ENCODE peak calls at places on chromosomes 12 and 14, in seven cellular contexts. F is IMR-90; I is foreskin fibroblast; D is tibial artery; A is stimulated activated CD8-positive, alpha-beta memory T cell treated with anti-CD3 and anti-CD28 coated beads, Interleukin-2, amount 100 ng/mL, for 1 hour; L is brain microvascular endothelial cell; V is AG08396. G is an unnamed sample.

GRCh38 chr12:109932878-109933503 is 32.9 kb downstream of the TCHP start:
- DNase-seq in F (no peak), I (no peak), D (no peak), A (no peak), L (no peak), V (no peak), G (no peak)

GRCh38 chr12:25692115-25693035 is 139.3 kb upstream of the LMNTD1 start:
- DNase-seq in F (no peak), I (peak; percentile 41), D (no peak), A (no peak), L (peak; percentile 82), V (no peak), G (peak; percentile 36)

GRCh38 chr12:113347892-113348291 is 10.5 kb upstream of the PLBD2 start:
- DNase-seq in F (no peak), I (no peak), D (no peak), A (no peak), L (no peak), V (no peak), G (peak; percentile 11)

GRCh38 chr12:132617822-132618682 is 524 bp upstream of the P2RX2 start:
- DNase-seq in F (no peak), I (no peak), D (no peak), A (no peak), L (no peak), V (no peak), G (no peak)

GRCh38 chr12:50597200-50598195 is 92.7 kb downstream of the DIP2B start:
- DNase-seq in F (peak; percentile 93), I (peak; percentile 71), D (no peak), A (peak; percentile 13), L (peak; percentile 83), V (peak; percentile 84), G (peak; percentile 86)

GRCh38 chr14:67267929-67268328 is 26.7 kb downstream of the PALS1 start:
- DNase-seq in F (no peak), I (no peak), D (no peak), A (no peak), L (no peak), V (no peak), G (no peak)

GRCh38 chr12:51898506-51898905 is 8.8 kb upstream of the ACVRL1 start:
- DNase-seq in F (no peak), I (no peak), D (no peak), A (no peak), L (no peak), V (no peak), G (no peak)

GRCh38 chr12:7433276-7433822 is 10.6 kb downstream of the CD163L1 start:
- DNase-seq in F (peak; percentile 84), I (peak; percentile 70), D (no peak), A (no peak), L (peak; percentile 79), V (peak; percentile 65), G (peak; percentile 93)

GRCh38 chr12:115771065-115771464 is 506.4 kb downstream of the MED13L start:
- DNase-seq in F (no peak), I (no peak), D (no peak), A (no peak), L (no peak), V (no peak), G (peak; percentile 34)

GRCh38 chr14:98819867-98820206 is 452.2 kb downstream of the BCL11B start:
- DNase-seq in F (no peak), I (no peak), D (no peak), A (no peak), L (no peak), V (no peak), G (no peak)

GRCh38 chr14:70292716-70293115 is 66.8 kb downstream of the COX16 start:
- DNase-seq in F (no peak), I (no peak), D (no peak), A (no peak), L (no peak), V (no peak), G (no peak)

GRCh38 chr14:33793711-33794110 is 157.2 kb downstream of the EGLN3 start:
- DNase-seq in F (no peak), I (no peak), D (no peak), A (no peak), L (no peak), V (no peak), G (no peak)

GRCh38 chr12:130254476-130255276 is 83.0 kb upstream of the PIWIL1 start:
- DNase-seq in F (no peak), I (no peak), D (no peak), A (no peak), L (no peak), V (no peak), G (no peak)

GRCh38 chr12:45235087-45236025 is 19.5 kb downstream of the ANO6 start:
- DNase-seq in F (peak; percentile 69), I (peak; percentile 58), D (no peak), A (no peak), L (peak; percentile 37), V (no peak), G (peak; percentile 90)